ENCODE peak calls at places on chromosomes 4 and X, in four cellular contexts. F, L, J and D are unnamed samples.

GRCh38 chrX:50680990-50681389 is 133.0 kb downstream of the SHROOM4 start:
- DNase-seq in F (no peak), L (no peak), J (no peak), D (no peak)

GRCh38 chr4:39616651-39617050 is 22.0 kb downstream of the SMIM14 start:
- DNase-seq in F (no peak), L (no peak), J (peak; percentile 80), D (no peak)

GRCh38 chr4:103478729-103479128 is 241.1 kb downstream of the TACR3 start:
- DNase-seq in F (no peak), L (no peak), J (no peak), D (no peak)

GRCh38 chr4:8840006-8840793 is 31.4 kb downstream of the HMX1 start:
- DNase-seq in F (no peak), L (no peak), J (no peak), D (no peak)

GRCh38 chr4:168551211-168551610 is 54.4 kb downstream of the PALLD start:
- DNase-seq in F (no peak), L (no peak), J (peak; percentile 91), D (no peak)

GRCh38 chr4:40736910-40737309 is 12.8 kb upstream of the NSUN7 start:
- DNase-seq in F (no peak), L (no peak), J (peak; percentile 36), D (no peak)

GRCh38 chr4:41538887-41539498 is 1.0 kb downstream of the LIMCH1 start:
- DNase-seq in F (no peak), L (no peak), J (peak; percentile 62), D (no peak)

GRCh38 chr4:41362647-41363383 is 106.1 kb downstream of the UCHL1 start:
- DNase-seq in F (no peak), L (no peak), J (peak; percentile 41), D (no peak)

GRCh38 chr4:113738251-113738650 is 23.3 kb downstream of the CAMK2D start:
- DNase-seq in F (no peak), L (no peak), J (peak; percentile 84), D (no peak)

GRCh38 chr4:85658766-85659439 is 184.0 kb downstream of the ARHGAP24 start:
- DNase-seq in F (no peak), L (no peak), J (no peak), D (no peak)

GRCh38 chrX:123422875-123423274 is 238.8 kb downstream of the GRIA3 start:
- DNase-seq in F (no peak), L (no peak), J (peak; percentile 32), D (no peak)

GRCh38 chr4:42654606-42655005 is 2.3 kb downstream of the ATP8A1 start:
- DNase-seq in F (peak; percentile 34), L (no peak), J (peak; percentile 82), D (no peak)

GRCh38 chrX:15619053-15619772 is 18.5 kb upstream of the ACE2 start:
- DNase-seq in F (no peak), L (no peak), J (peak; percentile 30), D (peak; percentile 74)

GRCh38 chr4:16269742-16270522 is 43.7 kb upstream of the TAPT1 start:
- DNase-seq in F (no peak), L (no peak), J (peak; percentile 97), D (peak; percentile 12)

GRCh38 chr4:41216294-41217019 is 2.1 kb upstream of the APBB2 start:
- DNase-seq in F (peak; percentile 80), L (peak; percentile 39), J (peak; percentile 62), D (no peak)

GRCh38 chr4:149987330-149987751 is 90.9 kb upstream of the DCLK2 start:
- DNase-seq in F (no peak), L (no peak), J (no peak), D (no peak)

GRCh38 chrX:68508799-68509198 is 9.9 kb downstream of the YIPF6 start:
- DNase-seq in F (no peak), L (peak; percentile 67), J (no peak), D (no peak)

GRCh38 chrX:72421797-72422196 is 116.1 kb upstream of the CITED1 start:
- DNase-seq in F (no peak), L (no peak), J (no peak), D (no peak)

GRCh38 chr4:147732516-147733193 is 767 bp downstream of the ARHGAP10 start:
- DNase-seq in F (peak; percentile 45), L (no peak), J (peak; percentile 47), D (no peak)

GRCh38 chr4:188697217-188697616 is 558.0 kb downstream of the TRIML1 start:
- DNase-seq in F (no peak), L (no peak), J (no peak), D (no peak)

GRCh38 chr4:99945718-99946345 is 586 bp downstream of the DNAJB14 start:
- DNase-seq in F (no peak), L (no peak), J (peak; percentile 41), D (no peak)

GRCh38 chr4:4761128-4761991 is 98.1 kb upstream of the MSX1 start:
- DNase-seq in F (no peak), L (no peak), J (no peak), D (no peak)

GRCh38 chr4:69591374-69591773 is 48.1 kb downstream of the UGT2A2 start:
- DNase-seq in F (no peak), L (no peak), J (no peak), D (no peak)

GRCh38 chr4:153291562-153291961 is 52.9 kb upstream of the MND1 start:
- DNase-seq in F (no peak), L (no peak), J (no peak), D (no peak)

GRCh38 chr4:145619639-145619996 is 433 bp downstream of the MMAA start:
- DNase-seq in F (peak; percentile 38), L (peak; percentile 77), J (peak; percentile 62), D (no peak)

GRCh38 chr4:63717384-63717783 is 691.9 kb downstream of the TECRL start:
- DNase-seq in F (no peak), L (no peak), J (no peak), D (peak; percentile 6)

GRCh38 chr4:9987749-9988346 is 33.4 kb downstream of the SLC2A9 start:
- DNase-seq in F (no peak), L (no peak), J (no peak), D (no peak)

GRCh38 chr4:9983211-9983610 is 38.1 kb downstream of the SLC2A9 start:
- DNase-seq in F (no peak), L (no peak), J (no peak), D (no peak)

GRCh38 chr4:9989918-9990635 is 31.2 kb downstream of the SLC2A9 start:
- DNase-seq in F (no peak), L (no peak), J (no peak), D (no peak)

GRCh38 chr4:9984621-9985020 is 36.7 kb downstream of the SLC2A9 start:
- DNase-seq in F (no peak), L (no peak), J (no peak), D (no peak)

GRCh38 chr4:9988349-9988748 is 32.9 kb downstream of the SLC2A9 start:
- DNase-seq in F (no peak), L (no peak), J (no peak), D (no peak)
- H3K27ac ChIP-seq in F (no peak overlapping the region), L (no peak overlapping the region), J (no peak overlapping the region), D (no peak overlapping the region)

GRCh38 chr4:88277711-88278025 is 6.7 kb downstream of the PPM1K start:
- DNase-seq in F (no peak), L (no peak), J (no peak), D (no peak)

GRCh38 chr4:88276952-88277710 is 7.2 kb downstream of the PPM1K start:
- DNase-seq in F (no peak), L (no peak), J (no peak), D (no peak)

GRCh38 chr4:88283661-88284377 is 542 bp downstream of the PPM1K start:
- DNase-seq in F (peak; percentile 69), L (peak; percentile 86), J (peak; percentile 66), D (peak; percentile 16)

GRCh38 chr4:88275949-88276515 is 8.3 kb downstream of the PPM1K start:
- DNase-seq in F (no peak), L (no peak), J (peak; percentile 21), D (no peak)

DNA sequence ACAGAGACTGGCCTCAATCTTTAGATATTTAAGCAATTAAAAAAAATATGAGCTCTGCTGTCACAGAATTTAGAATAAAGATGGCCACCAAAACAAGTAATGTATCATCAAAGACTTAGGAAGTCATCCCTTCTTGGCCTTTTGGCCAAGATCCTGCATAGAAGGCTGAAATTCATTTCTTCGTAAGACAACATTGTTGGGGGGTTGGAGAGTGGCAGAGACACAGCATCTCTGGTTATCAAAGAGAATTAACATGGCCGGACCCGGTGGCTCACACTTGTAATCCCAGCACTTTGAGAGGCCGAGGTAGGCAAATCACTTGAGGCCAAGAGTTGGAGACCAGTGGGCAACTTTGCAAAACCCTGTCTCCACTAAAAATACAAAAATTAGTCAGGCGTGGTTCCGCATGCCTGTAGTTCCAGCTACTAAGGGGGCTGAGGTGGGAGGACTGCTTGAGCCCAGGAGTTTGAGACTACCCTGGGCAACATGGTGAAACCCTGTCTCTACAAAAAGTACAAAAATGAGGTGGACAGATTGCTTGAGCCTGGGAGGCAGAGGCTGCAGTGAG is 4.0 kb downstream of the PPM1K start:
- DNase-seq in F (no peak), L (no peak), J (no peak), D (no peak)
- H3K27ac ChIP-seq in F (peak overlapping the region; percentile 99), L (no peak overlapping the region), J (no peak overlapping the region), D (no peak overlapping the region)

GRCh38 chr4:78608684-78609083 is 57.1 kb downstream of the ANXA3 start:
- DNase-seq in F (no peak), L (no peak), J (no peak), D (no peak)

GRCh38 chr4:78609580-78609979 is 58.0 kb downstream of the ANXA3 start:
- DNase-seq in F (no peak), L (no peak), J (no peak), D (no peak)

GRCh38 chr4:78611215-78611558 is 59.6 kb downstream of the ANXA3 start:
- DNase-seq in F (no peak), L (no peak), J (no peak), D (no peak)

GRCh38 chr4:78612398-78613005 is 60.9 kb downstream of the ANXA3 start:
- DNase-seq in F (no peak), L (no peak), J (peak; percentile 45), D (no peak)

DNA sequence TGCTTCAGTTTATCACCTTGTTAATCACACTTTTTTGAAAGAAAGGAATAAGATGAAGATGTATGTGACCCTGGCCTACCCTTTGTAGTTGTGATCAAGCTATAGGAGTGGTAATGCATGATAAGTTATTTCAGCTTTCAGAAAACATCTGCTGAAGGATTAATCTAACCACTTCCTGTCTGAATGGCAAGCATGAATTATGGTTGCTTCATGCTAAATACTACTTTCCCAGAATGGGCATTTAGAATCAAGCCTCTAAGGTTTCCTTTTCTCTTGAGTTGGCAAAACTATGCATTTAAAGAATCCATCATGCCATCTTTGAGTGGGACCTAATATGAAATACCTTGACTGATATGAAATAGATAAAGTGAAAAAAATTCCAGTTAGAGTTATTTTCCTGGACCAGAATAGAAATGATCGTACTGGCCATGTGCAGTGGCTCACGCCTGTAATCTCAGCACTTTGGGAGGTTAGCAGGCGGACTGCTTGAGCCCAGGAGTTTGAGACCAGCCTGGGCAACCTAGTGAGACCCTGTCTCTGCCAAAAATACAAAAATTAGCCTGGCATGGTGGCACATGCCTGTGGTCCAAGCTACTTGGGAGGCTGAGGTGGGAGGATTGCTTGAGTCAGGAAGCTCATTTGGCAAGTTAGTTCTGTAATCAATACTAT is 59.1 kb downstream of the ANXA3 start:
- DNase-seq in F (no peak), L (no peak), J (peak; percentile 67), D (no peak)
- H3K27ac ChIP-seq in F (no peak overlapping the region), L (no peak overlapping the region), J (no peak overlapping the region), D (peak overlapping the region; percentile 34)

GRCh38 chr4:108170729-108171540 is 2.2 kb upstream of the LEF1 start:
- DNase-seq in F (no peak), L (no peak), J (no peak), D (no peak)

GRCh38 chr4:108172231-108172779 is 3.6 kb upstream of the LEF1 start:
- DNase-seq in F (no peak), L (peak; percentile 41), J (peak; percentile 48), D (no peak)

GRCh38 chr4:108172780-108173598 is 4.3 kb upstream of the LEF1 start:
- DNase-seq in F (peak; percentile 43), L (peak; percentile 69), J (peak; percentile 67), D (no peak)

GRCh38 chr4:108173599-108174057 is 4.9 kb upstream of the LEF1 start:
- DNase-seq in F (no peak), L (no peak), J (no peak), D (no peak)

GRCh38 chr4:108171541-108172230 is 3.0 kb upstream of the LEF1 start:
- DNase-seq in F (no peak), L (peak; percentile 82), J (peak; percentile 15), D (no peak)
- H3K27ac ChIP-seq in F (peak overlapping the region; percentile 69), L (peak overlapping the region; percentile 50), J (no peak overlapping the region), D (no peak overlapping the region)